ENCODE peak calls at places on chromosome 14, in ten cellular contexts. W is dorsolateral prefrontal cortex; H is HepG2; E is neuronal stem cell; B is heart left ventricle; Z is left lung; A is gastrocnemius medialis; R is CD8-positive, alpha-beta T cell; O is CD4-positive, CD25-positive, alpha-beta regulatory T cell; Y is CD4-positive, alpha-beta memory T cell. Q is an unnamed sample.

GRCh38 chr14:64549805-64550538 is at the start of gene PPP1R36:
- DNase-seq in Z (peak), Y (peak), H (no peak), A (no peak), O (peak), W (peak), B (peak), R (no peak), E (no peak), Q (peak)

GRCh38 chr14:96098309-96098998 is 59.3 kb downstream of the C14orf132 start:
- DNase-seq in R (no peak), A (no peak), Y (no peak), B (no peak), W (peak), H (peak), Z (no peak), O (no peak), E (peak), Q (peak)

GRCh38 chr14:71711131-71711530 is 221.1 kb upstream of the RGS6 start:
- DNase-seq in R (no peak), W (no peak), H (no peak), Z (no peak), Y (no peak), A (no peak), E (no peak), O (no peak), B (no peak), Q (no peak)

GRCh38 chr14:71355324-71356201 is 448.3 kb downstream of the PCNX1 start:
- DNase-seq in B (peak), A (no peak), H (no peak), Y (no peak), W (peak), O (no peak), R (no peak), Z (no peak), E (no peak), Q (no peak)

GRCh38 chr14:103930051-103930604 is 1.9 kb downstream of the TDRD9 start:
- DNase-seq in Z (no peak), R (no peak), E (no peak), B (no peak), A (no peak), O (no peak), H (peak), Y (no peak), W (no peak), Q (no peak)

GRCh38 chr14:59283380-59283779 is 94.9 kb downstream of the DAAM1 start:
- DNase-seq in R (no peak), H (peak), W (no peak), Z (no peak), O (no peak), E (no peak), B (no peak), A (no peak), Y (no peak), Q (no peak)

GRCh38 chr14:84937449-84937848 is 592.5 kb upstream of the FLRT2 start:
- DNase-seq in A (no peak), Z (no peak), H (no peak), O (no peak), W (no peak), B (no peak), R (no peak), Y (no peak), E (no peak), Q (no peak)

GRCh38 chr14:31420013-31420318 is 384 bp downstream of the HEATR5A start:
- DNase-seq in Y (no peak), B (peak), O (no peak), E (no peak), A (peak), W (peak), Z (peak), R (no peak), H (peak), Q (peak)

GRCh38 chr14:56741325-56741724 is 69.0 kb downstream of the OTX2 start:
- DNase-seq in A (no peak), Z (no peak), W (no peak), H (peak), Y (no peak), R (no peak), B (no peak), O (no peak), E (no peak), Q (no peak)

GRCh38 chr14:30227871-30228270 is 300.2 kb upstream of the PRKD1 start:
- DNase-seq in B (no peak), Y (no peak), R (no peak), E (no peak), W (no peak), O (no peak), A (peak), Z (no peak), H (no peak), Q (peak)

GRCh38 chr14:23259412-23259811 is 21.7 kb downstream of the RNF212B start:
- DNase-seq in H (no peak), O (no peak), R (no peak), Z (no peak), A (no peak), B (no peak), E (no peak), W (no peak), Y (no peak), Q (no peak)

GRCh38 chr14:90624228-90624627 is 192.0 kb downstream of the TTC7B start:
- DNase-seq in Z (peak), A (peak), E (no peak), H (peak), Y (no peak), W (no peak), R (no peak), O (no peak), B (no peak), Q (peak)

GRCh38 chr14:62655161-62655560 is 390.1 kb downstream of the KCNH5 start:
- DNase-seq in O (no peak), A (no peak), H (no peak), Y (no peak), W (no peak), R (no peak), E (peak), B (no peak), Z (no peak), Q (no peak)

GRCh38 chr14:54087376-54087775 is 130.8 kb upstream of the BMP4 start:
- DNase-seq in R (no peak), H (no peak), B (no peak), Y (no peak), A (no peak), Z (no peak), W (no peak), E (no peak), O (no peak), Q (no peak)

GRCh38 chr14:53183071-53183470 is 29.9 kb upstream of the DDHD1 start:
- DNase-seq in Z (no peak), W (no peak), E (no peak), R (no peak), H (no peak), A (no peak), O (no peak), Y (no peak), B (no peak), Q (no peak)

GRCh38 chr14:60266021-60266937 is 17.3 kb downstream of the PPM1A start:
- DNase-seq in R (no peak), Y (peak), Z (no peak), W (no peak), B (no peak), O (peak), E (no peak), H (peak), A (no peak), Q (no peak)

GRCh38 chr14:82354126-82354525 is 820.5 kb upstream of the SEL1L start:
- DNase-seq in B (no peak), W (no peak), Y (no peak), R (no peak), H (no peak), A (no peak), Z (no peak), O (no peak), E (no peak), Q (no peak)

GRCh38 chr14:99995700-99996356 is 69.4 kb upstream of the EVL start:
- DNase-seq in A (no peak), E (no peak), O (peak), Z (no peak), H (peak), R (peak), Y (peak), B (peak), W (peak), Q (no peak)

GRCh38 chr14:23481362-23481970 is 12.0 kb downstream of the NGDN start:
- DNase-seq in W (no peak), E (peak), A (no peak), Z (no peak), H (no peak), R (no peak), O (no peak), B (no peak), Y (no peak), Q (no peak)

GRCh38 chr14:48748151-48748550 is 838.0 kb downstream of the RPS29 start:
- DNase-seq in W (no peak), Z (no peak), O (no peak), A (no peak), E (no peak), R (no peak), Y (no peak), H (no peak), B (no peak), Q (no peak)

GRCh38 chr14:93751946-93752660 is 36.2 kb downstream of the PRIMA1 start:
- DNase-seq in A (no peak), Y (no peak), O (no peak), R (no peak), B (no peak), Z (no peak), W (no peak), H (no peak), E (no peak), Q (no peak)

GRCh38 chr14:40847496-40847895 is 759.2 kb upstream of the LRFN5 start:
- DNase-seq in O (no peak), H (no peak), R (no peak), B (no peak), W (no peak), E (no peak), Z (no peak), A (no peak), Y (no peak), Q (no peak)

GRCh38 chr14:41034969-41035368 is 571.7 kb upstream of the LRFN5 start:
- DNase-seq in Y (no peak), O (no peak), A (no peak), E (no peak), W (no peak), R (no peak), H (no peak), Z (no peak), B (no peak), Q (no peak)

GRCh38 chr14:52873694-52874093 is 77.2 kb downstream of the FERMT2 start:
- DNase-seq in W (no peak), O (no peak), Z (no peak), Y (no peak), E (no peak), B (no peak), R (no peak), A (peak), H (no peak), Q (peak)

GRCh38 chr14:80587096-80587724 is 354.3 kb downstream of the CEP128 start:
- DNase-seq in Y (peak), R (no peak), O (peak), B (no peak), W (no peak), H (peak), A (no peak), E (no peak), Z (no peak), Q (no peak)

GRCh38 chr14:94638961-94639817 is 27.0 kb downstream of the SERPINA3 start:
- DNase-seq in H (peak), W (no peak), Y (no peak), R (no peak), A (no peak), O (no peak), B (no peak), Z (no peak), E (no peak), Q (no peak)

GRCh38 chr14:103056322-103057027 is 874 bp downstream of the CDC42BPB start:
- DNase-seq in W (no peak), O (no peak), E (no peak), R (no peak), A (peak), H (no peak), Z (peak), B (peak), Y (no peak), Q (peak)

GRCh38 chr14:72554401-72554800 is 339.5 kb downstream of the DPF3 start:
- DNase-seq in B (no peak), A (no peak), R (no peak), Z (no peak), Y (no peak), H (no peak), W (peak), E (no peak), O (no peak), Q (no peak)

GRCh38 chr14:90534838-90535555 is 138.2 kb downstream of the CALM1 start:
- DNase-seq in H (no peak), Z (no peak), O (no peak), B (no peak), E (no peak), Y (no peak), R (no peak), A (no peak), W (no peak), Q (no peak)

GRCh38 chr14:23550827-23551265 is 719 bp downstream of the ZFHX2 start:
- DNase-seq in Z (peak), H (no peak), A (no peak), B (peak), E (no peak), Y (no peak), O (no peak), W (peak), R (no peak), Q (no peak)

GRCh38 chr14:75981426-75981825 is 369 bp downstream of the TGFB3 start:
- DNase-seq in A (no peak), O (peak), H (peak), W (no peak), Y (no peak), Z (no peak), E (peak), R (no peak), B (no peak), Q (no peak)

GRCh38 chr14:81382517-81383225 is 17.5 kb downstream of the STON2 start:
- DNase-seq in Z (no peak), W (no peak), Y (no peak), O (no peak), A (no peak), H (no peak), R (no peak), B (no peak), E (no peak), Q (no peak)

GRCh38 chr14:102200690-102201368 is 61.1 kb downstream of the WDR20 start:
- DNase-seq in Y (peak), E (no peak), O (peak), Z (no peak), B (no peak), W (no peak), H (no peak), R (no peak), A (no peak), Q (no peak)

GRCh38 chr14:101197595-101198397 is 294.3 kb upstream of the RTL1 start:
- DNase-seq in W (no peak), O (no peak), R (no peak), B (no peak), E (no peak), Z (peak), Y (no peak), H (no peak), A (no peak), Q (no peak)

GRCh38 chr14:39160494-39160893 is 9.6 kb downstream of the TRAPPC6B start:
- DNase-seq in A (no peak), R (no peak), Y (no peak), B (no peak), Z (no peak), W (no peak), H (no peak), O (no peak), E (no peak), Q (no peak)

GRCh38 chr14:76710093-76711010 is 50.9 kb upstream of the VASH1 start:
- DNase-seq in E (peak), H (peak), Y (peak), O (peak), A (no peak), R (no peak), Z (no peak), B (no peak), W (peak), Q (no peak)

DNA sequence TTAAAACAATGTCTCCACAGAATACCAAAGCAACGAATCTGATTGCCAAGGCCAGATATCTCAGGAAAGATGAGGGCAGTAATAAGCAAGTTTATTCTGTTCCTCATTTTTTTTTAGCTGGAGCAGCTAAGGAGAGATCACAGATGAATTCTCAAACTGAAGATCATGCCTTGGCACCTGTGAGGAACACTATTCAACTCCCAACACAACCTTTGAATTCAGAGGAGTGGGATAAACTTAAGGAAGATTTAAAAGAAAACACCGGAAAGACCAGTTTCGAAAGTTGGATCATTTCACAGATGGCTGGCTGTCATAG is 994 bp downstream of the PRORP start:
- DNase-seq in W (no peak), E (no peak), O (no peak), R (no peak), A (no peak), B (no peak), Z (no peak), Y (no peak), H (no peak), Q (no peak)
- H3K4me3 ChIP-seq in W (peak), E (peak), O (peak), R (peak), A (peak), B (peak), Z (peak), Y (peak), H (peak), Q (peak)

GRCh38 chr14:68651075-68651474 is 141.8 kb downstream of the ZFP36L1 start:
- DNase-seq in Y (no peak), E (no peak), Z (no peak), W (no peak), A (no peak), B (no peak), H (no peak), R (no peak), O (no peak), Q (no peak)

GRCh38 chr14:68651652-68652432 is 141.0 kb downstream of the ZFP36L1 start:
- DNase-seq in E (no peak), Y (no peak), B (no peak), A (no peak), Z (no peak), O (no peak), R (no peak), W (no peak), H (no peak), Q (no peak)

GRCh38 chr14:68652433-68652690 is 140.5 kb downstream of the ZFP36L1 start:
- DNase-seq in A (no peak), R (no peak), H (no peak), W (no peak), Y (no peak), E (no peak), B (no peak), O (no peak), Z (no peak), Q (no peak)

GRCh38 chr14:68649461-68650189 is 143.2 kb downstream of the ZFP36L1 start:
- DNase-seq in R (no peak), Y (no peak), H (no peak), E (no peak), O (no peak), W (no peak), B (no peak), A (no peak), Z (no peak), Q (no peak)

GRCh38 chr14:68650403-68650994 is 142.4 kb downstream of the ZFP36L1 start:
- DNase-seq in H (no peak), Z (no peak), R (no peak), Y (no peak), B (no peak), O (no peak), A (no peak), E (no peak), W (no peak), Q (no peak)
- H3K27ac ChIP-seq in H (no peak), Z (no peak), R (no peak), Y (no peak), B (no peak), O (no peak), A (no peak), E (no peak), W (no peak), Q (no peak)

GRCh38 chr14:33567736-33568124 is 383.1 kb downstream of the EGLN3 start:
- DNase-seq in W (no peak), H (no peak), B (no peak), O (no peak), A (no peak), Z (no peak), R (no peak), E (no peak), Y (no peak), Q (no peak)

GRCh38 chr14:33566082-33566481 is 384.8 kb downstream of the EGLN3 start:
- DNase-seq in E (no peak), W (no peak), A (no peak), B (no peak), H (no peak), R (no peak), O (no peak), Z (no peak), Y (no peak), Q (no peak)

GRCh38 chr14:33568935-33569579 is 381.8 kb downstream of the EGLN3 start:
- DNase-seq in Y (no peak), B (no peak), Z (no peak), A (no peak), O (no peak), W (no peak), R (no peak), H (no peak), E (no peak), Q (no peak)

GRCh38 chr14:33564774-33565630 is 385.9 kb downstream of the EGLN3 start:
- DNase-seq in W (no peak), O (no peak), Y (no peak), R (no peak), B (no peak), A (no peak), Z (no peak), H (peak), E (no peak), Q (no peak)

GRCh38 chr14:33567003-33567735 is 383.7 kb downstream of the EGLN3 start:
- DNase-seq in H (peak), O (no peak), Z (no peak), W (no peak), B (no peak), R (no peak), A (no peak), E (no peak), Y (no peak), Q (no peak)
- H3K4me3 ChIP-seq in H (no peak), O (no peak), Z (no peak), W (no peak), B (no peak), R (no peak), A (no peak), E (no peak), Y (no peak), Q (no peak)

DNA sequence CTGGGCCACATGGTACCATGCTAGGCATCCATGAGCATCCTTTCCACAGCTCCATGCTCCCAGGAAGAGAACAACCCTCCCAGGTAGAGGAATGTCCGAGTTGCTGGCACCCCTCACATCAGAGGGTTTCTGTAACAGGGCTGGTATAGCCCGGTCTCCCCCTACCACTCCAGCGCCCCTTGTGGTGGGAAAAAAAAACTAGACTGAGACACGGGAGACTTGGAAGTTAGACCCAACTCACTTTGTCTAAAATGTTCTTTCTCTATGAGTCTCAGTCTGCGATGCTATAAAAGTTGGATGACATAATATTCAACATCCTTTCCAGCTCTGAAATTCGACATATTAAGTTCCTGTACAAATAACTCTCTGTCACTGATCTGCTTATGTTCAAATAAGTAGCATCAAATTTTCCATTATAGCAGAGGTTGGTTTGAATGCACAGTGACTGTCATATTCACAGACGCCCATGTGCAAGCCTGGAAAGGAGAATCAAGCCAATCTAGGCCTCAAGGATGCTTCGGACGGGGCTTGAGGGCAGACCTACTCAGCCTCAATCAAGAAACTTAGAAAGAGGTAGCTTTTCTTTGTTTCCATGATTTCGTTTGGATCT is 25.7 kb upstream of the TC2N start:
- DNase-seq in O (no peak), H (peak), R (no peak), Z (no peak), Y (peak), E (peak), A (no peak), W (no peak), B (no peak), Q (no peak)
- H3K27ac ChIP-seq in O (no peak), H (no peak), R (no peak), Z (no peak), Y (no peak), E (no peak), A (no peak), W (peak), B (peak), Q (no peak)